ENCODE peak calls at places on chromosomes 13 and 19, in eight cellular contexts. J is midbrain, B is AG09319, T is DND-41, W is body of pancreas, N is KG1, C is Caki2, X is IMR-90. S is an unnamed sample.

GRCh38 chr19:963401-964022 is 20.6 kb upstream of the WDR18 start:
- DNase-seq in C (no peak), T (no peak), N (no peak), B (no peak), W (no peak), X (no peak), J (no peak), S (no peak)

GRCh38 chr19:9205506-9206113 is 13.8 kb downstream of the OR7D4 start:
- DNase-seq in N (peak; percentile 21), B (peak; percentile 27), C (peak; percentile 19), J (peak; percentile 44), W (peak; percentile 73), T (peak; percentile 64), X (peak; percentile 54), S (peak; percentile 78)

GRCh38 chr13:48954086-48954485 is 21.6 kb upstream of the FNDC3A start:
- DNase-seq in J (no peak), T (no peak), C (no peak), N (no peak), W (no peak), X (peak; percentile 51), B (no peak), S (peak; percentile 57)

GRCh38 chr13:111115051-111115840 is at the start of gene ARHGEF7:
- DNase-seq in X (no peak), C (no peak), B (no peak), J (no peak), W (no peak), N (no peak), T (no peak), S (no peak)

GRCh38 chr19:56868446-56868845 is 27.9 kb upstream of the PEG3 start:
- DNase-seq in J (no peak), N (no peak), B (no peak), W (no peak), C (no peak), X (no peak), T (no peak), S (no peak)

GRCh38 chr19:54172764-54173699 is at the start of gene TMC4:
- DNase-seq in B (no peak), W (peak; percentile 90), J (no peak), N (no peak), C (no peak), T (no peak), X (no peak), S (peak; percentile 28)

GRCh38 chr19:32351807-32352630 is 6.6 kb downstream of the ZNF507 start:
- DNase-seq in T (no peak), W (no peak), B (no peak), X (peak; percentile 69), C (no peak), N (no peak), J (no peak), S (peak; percentile 75)

GRCh38 chr13:40064723-40065122 is 409.3 kb downstream of the COG6 start:
- DNase-seq in W (no peak), C (peak; percentile 14), B (peak; percentile 19), J (no peak), X (peak; percentile 1), N (no peak), T (no peak), S (peak; percentile 78)

GRCh38 chr13:30978981-30979956 is 46.8 kb downstream of the TEX26 start:
- DNase-seq in X (no peak), B (no peak), W (peak; percentile 34), T (peak; percentile 55), C (no peak), J (no peak), N (no peak), S (peak; percentile 36)

GRCh38 chr19:11984986-11985385 is 20.1 kb downstream of the ZNF763 start:
- DNase-seq in C (no peak), W (no peak), B (no peak), X (no peak), T (peak; percentile 62), J (no peak), N (no peak), S (no peak)

GRCh38 chr19:40400521-40400920 is 10.5 kb upstream of the HIPK4 start:
- DNase-seq in T (no peak), X (no peak), W (no peak), J (no peak), C (no peak), N (no peak), B (no peak), S (no peak)